ENCODE peak calls at places on chromosomes 16 and 17, in eight cellular contexts. Z is lung microvascular endothelial cell; L is IMR-90; O is hypothalamus; D is GOT3; C is Panc1; V is type B pancreatic cell; E is effector CD4-positive, alpha-beta T cell. I is an unnamed sample.

GRCh38 chr16:55954906-55955305 is 79.7 kb upstream of the CES5A start:
- DNase-seq in Z (no peak), L (no peak), O (no peak), D (no peak), C (no peak), V (no peak), E (no peak), I (no peak)

GRCh38 chr16:85049864-85050263 is 22.3 kb downstream of the KIAA0513 start:
- DNase-seq in Z (no peak), L (no peak), O (no peak), D (no peak), C (no peak), V (no peak), E (no peak), I (no peak)

GRCh38 chr17:42438600-42439567 is 15.8 kb upstream of the CAVIN1 start:
- DNase-seq in Z (peak), L (no peak), O (no peak), D (no peak), C (no peak), V (no peak), E (peak), I (no peak)

GRCh38 chr17:1905190-1905919 is 75.5 kb downstream of the RPA1 start:
- DNase-seq in Z (no peak), L (no peak), O (no peak), D (no peak), C (no peak), V (no peak), E (no peak), I (no peak)

GRCh38 chr16:54538241-54538640 is 251.7 kb upstream of the IRX3 start:
- DNase-seq in Z (no peak), L (no peak), O (no peak), D (no peak), C (no peak), V (no peak), E (no peak), I (no peak)

GRCh38 chr16:16027728-16028310 is 78.4 kb downstream of the ABCC1 start:
- DNase-seq in Z (peak), L (no peak), O (no peak), D (no peak), C (no peak), V (no peak), E (no peak), I (no peak)

GRCh38 chr17:41322264-41322902 is 6.9 kb upstream of the KRTAP17-1 start:
- DNase-seq in Z (peak), L (peak), O (no peak), D (no peak), C (peak), V (no peak), E (no peak), I (peak)

GRCh38 chr16:86044881-86045600 is 146.1 kb downstream of the IRF8 start:
- DNase-seq in Z (no peak), L (no peak), O (no peak), D (no peak), C (no peak), V (no peak), E (no peak), I (no peak)

GRCh38 chr16:65964752-65965151 is 401.7 kb upstream of the CDH5 start:
- DNase-seq in Z (no peak), L (no peak), O (no peak), D (no peak), C (no peak), V (no peak), E (no peak), I (no peak)

GRCh38 chr17:49996495-49997255 is 1.7 kb upstream of the DLX3 start:
- DNase-seq in Z (peak), L (peak), O (no peak), D (peak), C (peak), V (peak), E (peak), I (no peak)

GRCh38 chr17:80256034-80256350 is 4.7 kb upstream of the RNF213 start:
- DNase-seq in Z (no peak), L (no peak), O (no peak), D (no peak), C (no peak), V (no peak), E (no peak), I (no peak)

GRCh38 chr16:8182761-8183160 is 407.6 kb downstream of the TMEM114 start:
- DNase-seq in Z (no peak), L (no peak), O (no peak), D (no peak), C (no peak), V (no peak), E (no peak), I (no peak)

GRCh38 chr17:45236002-45236606 is 14.4 kb downstream of the FMNL1 start:
- DNase-seq in Z (no peak), L (no peak), O (no peak), D (no peak), C (no peak), V (no peak), E (no peak), I (no peak)

GRCh38 chr17:19363114-19363438 is 553 bp upstream of the B9D1 start:
- DNase-seq in Z (no peak), L (no peak), O (no peak), D (no peak), C (no peak), V (no peak), E (no peak), I (no peak)

GRCh38 chr17:69900829-69901228 is 174.2 kb upstream of the KCNJ16 start:
- DNase-seq in Z (no peak), L (no peak), O (no peak), D (no peak), C (no peak), V (no peak), E (no peak), I (no peak)

I was measured in SK-N-MC.